ENCODE peak calls at places on chromosome 5, in ten cellular contexts. K, D, A, Q, E, N, I, X, G and P are unnamed samples.

GRCh38 chr5:177490311-177490991 is 7.0 kb downstream of the PDLIM7 start:
- DNase-seq in K (no peak), D (no peak), A (no peak), Q (no peak), E (peak), N (no peak), I (no peak), X (no peak), G (no peak), P (no peak)

GRCh38 chr5:7868773-7869473 is at the start of the genes FASTKD3 and MTRR:
- DNase-seq in K (peak), D (peak), A (peak), Q (peak), E (peak), N (peak), I (peak), X (peak), G (peak), P (peak)

GRCh38 chr5:153752890-153753289 is 262.4 kb downstream of the GRIA1 start:
- DNase-seq in K (no peak), D (no peak), A (no peak), Q (no peak), E (no peak), N (no peak), I (no peak), X (no peak), G (no peak), P (no peak)

GRCh38 chr5:96338089-96338488 is 95.0 kb downstream of the PCSK1 start:
- DNase-seq in K (no peak), D (no peak), A (no peak), Q (no peak), E (no peak), N (no peak), I (no peak), X (no peak), G (no peak), P (no peak)

GRCh38 chr5:96881511-96882115 is 5.3 kb downstream of the ERAP2 start:
- DNase-seq in K (no peak), D (no peak), A (peak), Q (peak), E (no peak), N (no peak), I (no peak), X (no peak), G (peak), P (no peak)

GRCh38 chr5:76716456-76717157 is 681 bp downstream of the F2R start:
- DNase-seq in K (no peak), D (no peak), A (no peak), Q (no peak), E (no peak), N (no peak), I (no peak), X (no peak), G (peak), P (no peak)

GRCh38 chr5:136001531-136001930 is 27.3 kb upstream of the TGFBI start:
- DNase-seq in K (no peak), D (no peak), A (peak), Q (peak), E (no peak), N (no peak), I (no peak), X (no peak), G (no peak), P (no peak)

GRCh38 chr5:178640331-178641045 is 13.6 kb upstream of the CLK4 start:
- DNase-seq in K (no peak), D (no peak), A (no peak), Q (no peak), E (no peak), N (no peak), I (no peak), X (no peak), G (no peak), P (no peak)

GRCh38 chr5:168689278-168689677 is 110.1 kb upstream of the PANK3 start:
- DNase-seq in K (no peak), D (no peak), A (no peak), Q (no peak), E (no peak), N (no peak), I (no peak), X (no peak), G (no peak), P (no peak)

GRCh38 chr5:78009937-78010527 is 233.9 kb upstream of the TBCA start:
- DNase-seq in K (no peak), D (no peak), A (peak), Q (no peak), E (no peak), N (no peak), I (no peak), X (no peak), G (no peak), P (no peak)

GRCh38 chr5:159912033-159912800 is 4.1 kb upstream of the ADRA1B start:
- DNase-seq in K (no peak), D (no peak), A (peak), Q (no peak), E (no peak), N (no peak), I (no peak), X (no peak), G (no peak), P (no peak)

GRCh38 chr5:88551724-88552345 is 283.2 kb upstream of the TMEM161B start:
- DNase-seq in K (no peak), D (no peak), A (no peak), Q (no peak), E (no peak), N (no peak), I (no peak), X (no peak), G (no peak), P (no peak)

GRCh38 chr5:178438746-178439260 is 151.4 kb downstream of the COL23A1 start:
- DNase-seq in K (no peak), D (no peak), A (no peak), Q (no peak), E (peak), N (no peak), I (no peak), X (no peak), G (no peak), P (no peak)

GRCh38 chr5:97412959-97413358 is 229.9 kb upstream of the RIOK2 start:
- DNase-seq in K (no peak), D (no peak), A (no peak), Q (no peak), E (no peak), N (no peak), I (no peak), X (no peak), G (no peak), P (no peak)

GRCh38 chr5:139294372-139295165 is 1.0 kb downstream of the MATR3 start:
- DNase-seq in K (peak), D (peak), A (peak), Q (peak), E (peak), N (no peak), I (peak), X (peak), G (peak), P (no peak)

GRCh38 chr5:151258771-151259170 is 5.8 kb downstream of the GM2A start:
- DNase-seq in K (no peak), D (no peak), A (no peak), Q (no peak), E (no peak), N (no peak), I (no peak), X (no peak), G (no peak), P (no peak)

GRCh38 chr5:153718713-153719112 is 228.2 kb downstream of the GRIA1 start:
- DNase-seq in K (no peak), D (no peak), A (no peak), Q (no peak), E (no peak), N (no peak), I (no peak), X (no peak), G (no peak), P (no peak)

GRCh38 chr5:43063731-43064171 is 23.6 kb upstream of the ANXA2R start:
- DNase-seq in K (no peak), D (no peak), A (no peak), Q (peak), E (no peak), N (no peak), I (no peak), X (no peak), G (peak), P (no peak)

GRCh38 chr5:98774192-98775046 is 956 bp downstream of the RGMB start:
- DNase-seq in K (peak), D (peak), A (peak), Q (peak), E (peak), N (no peak), I (peak), X (peak), G (no peak), P (peak)

GRCh38 chr5:32687167-32687831 is 23.8 kb upstream of the NPR3 start:
- DNase-seq in K (peak), D (no peak), A (peak), Q (no peak), E (no peak), N (no peak), I (no peak), X (no peak), G (no peak), P (no peak)

GRCh38 chr5:120502531-120502930 is 38.4 kb downstream of the PRR16 start:
- DNase-seq in K (no peak), D (no peak), A (no peak), Q (no peak), E (no peak), N (no peak), I (no peak), X (no peak), G (no peak), P (no peak)

GRCh38 chr5:177982072-177982727 is 13.8 kb downstream of the PROP1 start:
- DNase-seq in K (peak), D (no peak), A (no peak), Q (peak), E (no peak), N (no peak), I (no peak), X (peak), G (peak), P (no peak)

DNA sequence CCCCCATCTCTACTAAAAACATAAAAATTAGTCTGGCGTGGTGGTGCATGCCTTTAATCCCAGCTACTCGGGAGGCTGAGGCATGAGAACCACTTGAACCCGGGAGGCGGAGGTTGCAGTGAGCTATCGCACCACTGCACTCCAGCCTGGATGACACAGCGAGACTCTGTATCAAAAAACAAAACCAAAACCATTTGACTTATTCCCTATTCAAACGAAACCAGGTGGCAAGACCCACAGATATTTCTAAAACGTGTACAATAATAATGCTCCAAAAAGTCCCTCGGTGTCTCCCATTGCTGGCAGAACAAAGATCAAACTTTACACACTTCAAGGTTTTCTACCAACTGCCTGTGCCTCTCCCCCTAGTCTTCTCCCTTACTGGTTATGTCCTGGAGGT is 29.8 kb downstream of the HMGCR start:
- DNase-seq in K (no peak), D (no peak), A (no peak), Q (no peak), E (no peak), N (peak), I (no peak), X (no peak), G (no peak), P (no peak)
- TF ChIP-seq POLR2A in K (no peak), D (no peak), A (no peak), Q (no peak), E (no peak), N (no peak), I (no peak), X (no peak), G (no peak), P (no peak)

DNA sequence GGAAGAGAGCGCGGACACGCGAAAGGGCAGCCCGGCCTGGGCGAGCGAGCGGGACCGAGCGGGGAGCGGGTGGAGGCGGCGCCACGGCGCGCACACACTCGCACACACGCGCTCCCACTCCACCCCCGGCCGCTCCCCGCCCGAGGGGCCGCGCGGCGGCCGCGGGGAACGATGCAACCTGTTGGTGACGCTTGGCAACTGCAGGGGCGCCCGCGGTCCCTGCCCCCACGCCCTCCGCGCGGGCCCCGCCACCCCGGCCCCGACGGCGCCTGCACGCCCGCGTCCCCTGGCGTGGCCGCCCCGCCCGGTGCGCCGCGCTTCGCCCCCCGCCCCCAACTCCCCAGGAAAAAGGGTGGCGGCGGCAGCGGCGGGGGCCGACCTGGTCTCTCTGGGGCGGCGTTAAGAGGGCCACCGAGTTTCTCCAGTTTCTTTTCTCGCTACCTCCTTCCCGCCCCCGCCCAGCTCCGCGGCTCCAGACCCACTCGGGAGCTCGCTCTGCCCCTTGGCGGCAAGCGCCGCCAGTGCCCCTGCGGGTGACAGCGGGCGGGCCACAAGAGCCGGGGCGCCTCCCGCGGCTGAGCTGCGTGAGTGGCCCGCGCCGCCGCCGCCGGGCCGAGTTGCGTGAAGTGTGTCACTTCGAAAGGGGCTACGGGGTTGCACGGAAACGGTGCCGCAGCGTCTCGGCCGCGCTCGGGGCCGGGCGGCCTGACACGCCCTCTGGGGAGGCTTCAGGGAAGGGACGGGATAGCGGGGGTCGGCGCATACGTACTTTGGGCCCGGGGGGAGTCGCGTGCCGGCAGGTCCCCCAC is at the start of gene NR3C1:
- DNase-seq in K (peak), D (peak), A (peak), Q (peak), E (peak), N (no peak), I (peak), X (peak), G (peak), P (peak)
- TF ChIP-seq POLR2A in K (no peak), D (peak), A (peak), Q (peak), E (no peak), N (peak), I (peak), X (peak), G (peak), P (peak)

GRCh38 chr5:1494780-1495524 is 28.8 kb downstream of the LPCAT1 start:
- DNase-seq in K (peak), D (peak), A (no peak), Q (peak), E (no peak), N (peak), I (no peak), X (no peak), G (no peak), P (no peak)
- TF ChIP-seq POLR2A in K (no peak), D (no peak), A (no peak), Q (peak), E (no peak), N (no peak), I (no peak), X (no peak), G (no peak), P (peak)

DNA sequence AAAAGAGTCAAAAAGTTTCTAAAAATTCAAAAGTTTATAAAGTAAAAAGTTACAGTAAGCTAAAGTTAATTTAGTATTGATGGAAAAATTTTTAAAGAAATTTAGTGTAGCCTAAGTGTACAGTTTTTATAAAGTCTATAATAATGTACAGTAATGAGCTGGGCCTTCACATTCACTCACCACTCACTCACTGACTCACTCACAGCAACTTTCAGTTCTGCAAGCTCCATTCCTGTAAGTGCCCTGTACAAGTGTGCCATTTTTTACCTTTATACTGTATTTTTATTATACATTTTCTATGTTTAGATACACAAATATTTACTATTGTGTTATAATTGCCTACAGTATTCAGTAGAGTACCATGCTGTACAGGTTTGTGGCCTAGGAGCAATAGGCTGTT is 239.5 kb upstream of the MAP3K1 start:
- DNase-seq in K (no peak), D (no peak), A (peak), Q (no peak), E (no peak), N (no peak), I (no peak), X (no peak), G (no peak), P (no peak)
- TF ChIP-seq POLR2A in K (no peak), D (no peak), A (no peak), Q (no peak), E (no peak), N (no peak), I (no peak), X (no peak), G (no peak), P (no peak)

DNA sequence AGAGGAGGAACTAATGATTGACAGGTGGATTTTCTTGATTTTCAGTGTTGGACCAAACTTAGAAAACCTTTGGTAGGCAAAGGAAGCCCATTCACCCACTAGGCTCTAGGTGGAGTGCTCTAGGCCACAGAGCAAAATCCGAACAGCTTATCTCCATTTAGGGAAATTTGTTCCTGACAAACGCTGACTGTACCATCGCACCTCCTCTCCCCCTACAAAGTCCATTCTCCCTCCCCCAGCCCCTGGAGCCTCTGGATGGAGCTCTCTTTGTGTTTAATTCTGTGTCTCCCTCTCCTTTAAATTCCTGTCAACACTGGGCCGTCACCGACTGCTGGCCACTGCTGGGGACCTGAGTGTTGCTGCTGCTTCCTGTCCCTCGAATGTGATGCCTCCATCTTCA is 350.1 kb upstream of the IRX2 start:
- DNase-seq in K (no peak), D (no peak), A (no peak), Q (no peak), E (no peak), N (no peak), I (no peak), X (no peak), G (no peak), P (no peak)
- TF ChIP-seq POLR2A in K (no peak), D (no peak), A (no peak), Q (no peak), E (no peak), N (no peak), I (no peak), X (no peak), G (no peak), P (no peak)

DNA sequence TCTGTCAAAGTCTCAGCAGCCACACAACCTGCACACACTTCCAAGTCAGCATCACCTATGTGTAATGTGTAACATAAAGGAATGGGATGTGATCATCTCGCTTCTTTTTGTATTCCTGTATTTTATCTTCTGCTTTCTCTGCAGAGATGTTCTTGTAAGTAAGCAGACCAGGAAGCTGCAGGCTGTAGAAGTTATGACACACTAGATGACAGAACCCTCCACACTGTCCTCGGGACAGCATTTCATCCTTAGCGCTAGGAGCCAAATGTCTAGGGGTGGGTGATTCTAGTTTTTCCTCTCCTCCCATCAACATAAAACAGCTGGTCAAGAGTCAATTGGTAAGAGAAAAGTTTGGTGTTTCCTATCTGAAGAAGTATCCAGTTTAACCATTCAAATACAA is 2.1 kb upstream of the JAKMIP2 start:
- DNase-seq in K (no peak), D (no peak), A (no peak), Q (no peak), E (no peak), N (no peak), I (no peak), X (no peak), G (no peak), P (no peak)
- TF ChIP-seq POLR2A in K (no peak), D (no peak), A (no peak), Q (no peak), E (no peak), N (no peak), I (no peak), X (no peak), G (no peak), P (no peak)